ENCODE peak calls at places on chromosome 21, in ten cellular contexts. One of them, this sample, is unnamed.

GRCh38 chr21:27477321-27477720 is 510.4 kb upstream of the ADAMTS5 start:
- DNase-seq in tibial artery: no peak
- DNase-seq in neural crest cell: no peak
- DNase-seq in C1 segment of cervical spinal cord: no peak
- DNase-seq in head of caudate nucleus: no peak
- DNase-seq in RCC 7860: no peak
- DNase-seq in upper lobe of right lung: no peak
- DNase-seq in ascending aorta: no peak
- DNase-seq in hippocampal formation: no peak
- DNase-seq in A673: no peak
- DNase-seq in this sample: no peak

GRCh38 chr21:37530901-37531351 is 164.4 kb downstream of the DYRK1A start:
- DNase-seq in tibial artery: no peak
- DNase-seq in neural crest cell: no peak
- DNase-seq in C1 segment of cervical spinal cord: no peak
- DNase-seq in head of caudate nucleus: no peak
- DNase-seq in RCC 7860: no peak
- DNase-seq in upper lobe of right lung: no peak
- DNase-seq in ascending aorta: no peak
- DNase-seq in hippocampal formation: no peak
- DNase-seq in A673: no peak
- DNase-seq in this sample: peak; percentile 97

GRCh38 chr21:42063578-42064521 is 7.3 kb upstream of the UMODL1 start:
- DNase-seq in tibial artery: no peak
- DNase-seq in neural crest cell: no peak
- DNase-seq in C1 segment of cervical spinal cord: no peak
- DNase-seq in head of caudate nucleus: no peak
- DNase-seq in RCC 7860: no peak
- DNase-seq in upper lobe of right lung: no peak
- DNase-seq in ascending aorta: no peak
- DNase-seq in hippocampal formation: no peak
- DNase-seq in A673: no peak
- DNase-seq in this sample: peak; percentile 24

GRCh38 chr21:44579833-44580144 is 615 bp downstream of the KRTAP10-5 start:
- DNase-seq in tibial artery: no peak
- DNase-seq in neural crest cell: no peak
- DNase-seq in C1 segment of cervical spinal cord: no peak
- DNase-seq in head of caudate nucleus: no peak
- DNase-seq in RCC 7860: no peak
- DNase-seq in upper lobe of right lung: peak; percentile 46
- DNase-seq in ascending aorta: no peak
- DNase-seq in hippocampal formation: no peak
- DNase-seq in A673: no peak
- DNase-seq in this sample: no peak

GRCh38 chr21:33655591-33656221 is 13.4 kb downstream of the ITSN1 start:
- DNase-seq in tibial artery: no peak
- DNase-seq in neural crest cell: no peak
- DNase-seq in C1 segment of cervical spinal cord: no peak
- DNase-seq in head of caudate nucleus: no peak
- DNase-seq in RCC 7860: peak; percentile 97
- DNase-seq in upper lobe of right lung: no peak
- DNase-seq in ascending aorta: no peak
- DNase-seq in hippocampal formation: no peak
- DNase-seq in A673: peak; percentile 53
- DNase-seq in this sample: no peak

GRCh38 chr21:42161401-42161956 is 57.5 kb upstream of the ABCG1 start:
- DNase-seq in tibial artery: no peak
- DNase-seq in neural crest cell: no peak
- DNase-seq in C1 segment of cervical spinal cord: no peak
- DNase-seq in head of caudate nucleus: no peak
- DNase-seq in RCC 7860: no peak
- DNase-seq in upper lobe of right lung: no peak
- DNase-seq in ascending aorta: no peak
- DNase-seq in hippocampal formation: no peak
- DNase-seq in A673: no peak
- DNase-seq in this sample: no peak

GRCh38 chr21:38938343-38938742 is 132.6 kb downstream of the ETS2 start:
- DNase-seq in tibial artery: no peak
- DNase-seq in neural crest cell: no peak
- DNase-seq in C1 segment of cervical spinal cord: no peak
- DNase-seq in head of caudate nucleus: no peak
- DNase-seq in RCC 7860: peak; percentile 70
- DNase-seq in upper lobe of right lung: no peak
- DNase-seq in ascending aorta: no peak
- DNase-seq in hippocampal formation: no peak
- DNase-seq in A673: peak; percentile 10
- DNase-seq in this sample: peak; percentile 13

GRCh38 chr21:31914472-31914871 is 41.7 kb downstream of the HUNK start:
- DNase-seq in tibial artery: no peak
- DNase-seq in neural crest cell: no peak
- DNase-seq in C1 segment of cervical spinal cord: no peak
- DNase-seq in head of caudate nucleus: no peak
- DNase-seq in RCC 7860: no peak
- DNase-seq in upper lobe of right lung: no peak
- DNase-seq in ascending aorta: no peak
- DNase-seq in hippocampal formation: no peak
- DNase-seq in A673: no peak
- DNase-seq in this sample: peak; percentile 89

GRCh38 chr21:41141031-41141457 is 26.9 kb upstream of the BACE2 start:
- DNase-seq in tibial artery: no peak
- DNase-seq in neural crest cell: no peak
- DNase-seq in C1 segment of cervical spinal cord: no peak
- DNase-seq in head of caudate nucleus: no peak
- DNase-seq in RCC 7860: peak; percentile 79
- DNase-seq in upper lobe of right lung: no peak
- DNase-seq in ascending aorta: no peak
- DNase-seq in hippocampal formation: no peak
- DNase-seq in A673: no peak
- DNase-seq in this sample: no peak

This sample was measured in NCI-H82.